ENCODE peak calls at places on chromosome 16, in six cellular contexts. S is K562, E is A549, A is HepG2, Q is GM12878, P is endothelial cell of umbilical vein. O is an unnamed sample.

GRCh38 chr16:51149721-51150158 is 1.3 kb downstream of the SALL1 start:
- DNase-seq in S (no peak), E (no peak), A (no peak), Q (no peak), P (no peak), O (no peak)

GRCh38 chr16:72934661-72935403 is 113.1 kb downstream of the ZFHX3 start:
- DNase-seq in S (no peak), E (no peak), A (no peak), Q (no peak), P (no peak), O (peak; percentile 88)

GRCh38 chr16:49980166-49980565 is 44.9 kb upstream of the CNEP1R1 start:
- DNase-seq in S (no peak), E (no peak), A (no peak), Q (no peak), P (no peak), O (no peak)

GRCh38 chr16:3192476-3193019 is 4.5 kb downstream of the OR1F1 start:
- DNase-seq in S (no peak), E (no peak), A (no peak), Q (no peak), P (no peak), O (no peak)

GRCh38 chr16:15644306-15644961 is 1.5 kb upstream of the MARF1 start:
- DNase-seq in S (no peak), E (no peak), A (peak; percentile 87), Q (no peak), P (no peak), O (no peak)

GRCh38 chr16:10728035-10728462 is 15.6 kb upstream of the NUBP1 start:
- DNase-seq in S (no peak), E (no peak), A (peak; percentile 70), Q (no peak), P (no peak), O (no peak)

GRCh38 chr16:84446086-84446485 is 58.4 kb downstream of the MEAK7 start:
- DNase-seq in S (no peak), E (no peak), A (no peak), Q (no peak), P (no peak), O (no peak)

GRCh38 chr16:49700222-49700927 is 155.5 kb downstream of the ZNF423 start:
- DNase-seq in S (no peak), E (no peak), A (no peak), Q (no peak), P (no peak), O (no peak)

GRCh38 chr16:23786964-23787571 is 32.2 kb downstream of the CHP2 start:
- DNase-seq in S (no peak), E (no peak), A (no peak), Q (no peak), P (no peak), O (no peak)

GRCh38 chr16:2339521-2340484 is 725 bp downstream of the ABCA3 start:
- DNase-seq in S (peak; percentile 78), E (peak; percentile 49), A (peak; percentile 15), Q (no peak), P (peak; percentile 63), O (peak; percentile 59)

GRCh38 chr16:80319181-80319580 is 221.6 kb upstream of the DYNLRB2 start:
- DNase-seq in S (no peak), E (no peak), A (no peak), Q (no peak), P (no peak), O (peak; percentile 8)
- TF ChIP-seq MYC in S (no peak), E (no peak), A (no peak), Q (no peak), P (no peak), O (no peak)

DNA sequence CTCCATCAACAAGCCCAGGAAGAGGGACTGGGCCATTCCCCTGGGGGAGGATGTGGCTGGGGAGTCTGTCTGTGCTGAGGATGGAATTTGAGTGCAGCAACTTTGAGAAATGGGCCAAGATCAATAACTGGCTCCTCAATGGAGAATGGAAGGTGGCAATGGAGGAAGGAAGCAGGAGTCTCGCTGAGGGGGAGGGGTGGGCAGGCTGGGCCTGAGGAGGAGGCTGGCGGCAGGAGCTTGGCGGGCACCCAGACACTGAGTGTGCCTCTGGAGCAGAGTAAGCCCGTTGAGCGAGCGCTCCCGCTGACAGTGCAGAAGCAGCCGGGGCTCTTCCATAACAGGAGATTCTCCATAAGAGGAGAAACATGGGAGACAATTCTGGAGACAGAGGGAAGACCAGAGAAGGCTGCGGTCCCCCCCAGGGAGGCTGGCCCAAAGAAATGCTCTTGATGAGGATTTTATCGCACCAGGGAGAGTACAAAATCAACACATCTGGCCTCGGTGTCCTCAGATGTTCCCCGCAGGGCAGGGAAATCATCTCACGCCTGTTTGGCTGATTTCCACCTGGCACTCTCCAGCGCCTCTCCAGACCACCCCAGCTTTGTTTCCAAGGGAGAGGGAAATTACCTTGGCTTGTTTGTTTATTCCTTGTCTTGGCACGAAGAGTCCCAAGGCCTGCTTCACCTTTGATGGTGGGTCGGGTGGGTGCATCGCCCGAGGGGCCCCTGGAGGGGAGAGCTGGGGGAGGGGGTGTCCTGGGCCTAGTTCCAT is 2.8 kb upstream of the MMP15 start:
- DNase-seq in S (no peak), E (no peak), A (no peak), Q (no peak), P (peak; percentile 67), O (no peak)
- TF ChIP-seq MYC in S (no peak), E (no peak), A (no peak), Q (no peak), P (no peak), O (no peak)

DNA sequence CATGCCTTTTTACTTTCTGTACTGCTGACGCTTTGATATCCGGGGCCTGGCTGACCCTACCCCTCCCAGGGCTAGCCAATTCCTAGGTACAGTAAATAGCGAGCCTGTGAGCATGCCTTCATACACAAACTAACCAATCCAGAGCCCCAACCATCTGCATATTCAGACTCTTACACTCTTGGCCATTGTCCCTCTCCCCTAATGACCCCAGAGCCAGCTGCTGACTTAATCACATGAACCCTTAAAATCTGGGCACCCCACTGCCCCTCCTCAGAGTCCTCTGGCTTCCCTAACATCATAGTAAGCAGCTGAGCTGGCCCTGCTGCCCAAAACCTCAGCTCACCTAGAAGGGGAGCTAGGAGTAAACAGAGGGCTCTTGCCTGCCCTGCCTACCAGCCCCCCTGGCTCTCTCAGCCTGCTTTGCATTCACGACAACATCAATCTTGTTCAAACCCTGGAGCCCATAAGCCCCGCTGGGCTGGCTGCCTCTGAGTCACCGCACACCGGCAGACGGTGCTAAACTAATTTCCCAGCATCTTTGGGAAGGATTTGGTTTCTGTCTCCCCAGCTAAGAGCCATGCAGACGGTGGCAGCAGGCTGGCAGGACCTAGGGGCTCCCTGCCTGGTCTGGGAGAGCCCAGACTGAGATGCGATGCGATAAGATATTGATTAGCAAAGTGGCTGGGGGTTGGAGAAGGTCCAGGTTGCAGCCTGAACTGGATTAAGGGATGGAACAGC is 63.2 kb downstream of the CLEC19A start:
- DNase-seq in S (no peak), E (no peak), A (no peak), Q (no peak), P (no peak), O (no peak)
- TF ChIP-seq MYC in S (no peak), E (no peak), A (no peak), Q (no peak), P (no peak), O (no peak)

DNA sequence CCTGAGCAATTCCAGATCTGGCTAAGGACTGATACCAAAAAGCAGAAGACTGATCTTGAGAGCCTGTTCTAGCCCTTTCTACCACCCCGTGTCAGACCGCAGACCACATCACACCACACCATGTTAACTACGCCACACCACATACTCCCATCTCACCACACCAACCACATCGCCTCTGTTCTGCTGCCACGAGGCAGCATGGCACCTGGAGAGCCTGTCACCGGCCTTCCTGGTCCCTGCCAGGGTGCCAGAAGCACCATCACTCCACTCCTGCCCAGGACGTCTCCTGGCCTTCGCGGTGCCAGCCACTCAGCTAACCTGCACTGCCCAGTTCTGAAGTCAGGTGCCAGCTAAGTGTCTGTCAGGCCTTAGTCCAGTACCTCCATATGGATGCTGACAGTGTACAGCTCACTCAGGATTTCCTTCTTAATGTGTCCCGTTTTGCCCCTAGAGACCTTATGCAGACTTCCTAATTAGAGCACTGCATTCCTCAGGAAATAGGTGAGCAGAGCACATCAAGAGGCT is 37.2 kb upstream of the BCAR1 start:
- DNase-seq in S (no peak), E (no peak), A (no peak), Q (peak; percentile 55), P (no peak), O (peak; percentile 95)
- TF ChIP-seq MYC in S (no peak), E (no peak), A (no peak), Q (no peak), P (no peak), O (peak; percentile 94)